ENCODE peak calls at places on chromosome 15, in four cellular contexts. B is H4, L is cardiac muscle cell, H is T47D. Q is an unnamed sample.

GRCh38 chr15:98504998-98505397 is 143.3 kb upstream of the IGF1R start:
- DNase-seq in B (no peak), L (no peak), H (no peak), Q (no peak)

GRCh38 chr15:80436511-80437307 is 32.5 kb downstream of the ARNT2 start:
- DNase-seq in B (peak), L (no peak), H (no peak), Q (no peak)

GRCh38 chr15:99788156-99788555 is 54.9 kb upstream of the LYSMD4 start:
- DNase-seq in B (no peak), L (no peak), H (no peak), Q (no peak)

GRCh38 chr15:62135532-62136134 is 29.5 kb downstream of the C2CD4B start:
- DNase-seq in B (peak), L (peak), H (no peak), Q (peak)

GRCh38 chr15:33581032-33581431 is 270.3 kb downstream of the RYR3 start:
- DNase-seq in B (peak), L (peak), H (no peak), Q (no peak)

GRCh38 chr15:89760303-89761008 is 9.4 kb upstream of the MESP1 start:
- DNase-seq in B (peak), L (peak), H (peak), Q (peak)

GRCh38 chr15:68644088-68644904 is 65.5 kb downstream of the CORO2B start:
- DNase-seq in B (peak), L (peak), H (no peak), Q (no peak)

GRCh38 chr15:70111203-70112017 is 13.7 kb upstream of the TLE3 start:
- DNase-seq in B (peak), L (peak), H (peak), Q (no peak)

GRCh38 chr15:83106994-83107840 is at the start of gene TM6SF1:
- DNase-seq in B (no peak), L (no peak), H (no peak), Q (no peak)

GRCh38 chr15:73881539-73882320 is 8.4 kb downstream of the TBC1D21 start:
- DNase-seq in B (no peak), L (no peak), H (no peak), Q (no peak)

Q was measured in esophagus muscularis mucosa.